ENCODE peak calls at places on chromosomes 11 and 22, in six cellular contexts. One of them, this sample, is unnamed.

GRCh38 chr22:23759566-23759965 is 3.2 kb upstream of the C22orf15 start:
- DNase-seq in left colon: no peak
- DNase-seq in testis: no peak
- DNase-seq in body of pancreas: no peak
- DNase-seq in activated CD8-positive, alpha-beta memory T cell treated with anti-CD3 and anti-CD28 coated beads, Interleukin-2, amount 50 U/mL, for 48 hours: no peak
- DNase-seq in A172: no peak
- DNase-seq in this sample: no peak

GRCh38 chr11:40118780-40119179 is 1340.7 kb downstream of the LRRC4C start:
- DNase-seq in left colon: no peak
- DNase-seq in testis: no peak
- DNase-seq in body of pancreas: no peak
- DNase-seq in activated CD8-positive, alpha-beta memory T cell treated with anti-CD3 and anti-CD28 coated beads, Interleukin-2, amount 50 U/mL, for 48 hours: no peak
- DNase-seq in A172: no peak
- DNase-seq in this sample: no peak

GRCh38 chr22:26168934-26169311 is 339 bp upstream of the SEZ6L start:
- DNase-seq in left colon: no peak
- DNase-seq in testis: peak; percentile 13
- DNase-seq in body of pancreas: no peak
- DNase-seq in activated CD8-positive, alpha-beta memory T cell treated with anti-CD3 and anti-CD28 coated beads, Interleukin-2, amount 50 U/mL, for 48 hours: no peak
- DNase-seq in A172: no peak
- DNase-seq in this sample: no peak

GRCh38 chr11:78698612-78699011 is 123.9 kb upstream of the NARS2 start:
- DNase-seq in left colon: no peak
- DNase-seq in testis: no peak
- DNase-seq in body of pancreas: no peak
- DNase-seq in activated CD8-positive, alpha-beta memory T cell treated with anti-CD3 and anti-CD28 coated beads, Interleukin-2, amount 50 U/mL, for 48 hours: no peak
- DNase-seq in A172: peak; percentile 62
- DNase-seq in this sample: no peak

GRCh38 chr11:123111465-123111864 is 49.5 kb upstream of the HSPA8 start:
- DNase-seq in left colon: no peak
- DNase-seq in testis: no peak
- DNase-seq in body of pancreas: no peak
- DNase-seq in activated CD8-positive, alpha-beta memory T cell treated with anti-CD3 and anti-CD28 coated beads, Interleukin-2, amount 50 U/mL, for 48 hours: no peak
- DNase-seq in A172: peak; percentile 38
- DNase-seq in this sample: peak; percentile 49

GRCh38 chr11:113202431-113202830 is 112.0 kb upstream of the TTC12 start:
- DNase-seq in left colon: no peak
- DNase-seq in testis: no peak
- DNase-seq in body of pancreas: no peak
- DNase-seq in activated CD8-positive, alpha-beta memory T cell treated with anti-CD3 and anti-CD28 coated beads, Interleukin-2, amount 50 U/mL, for 48 hours: no peak
- DNase-seq in A172: no peak
- DNase-seq in this sample: no peak

GRCh38 chr11:6703247-6704063 is 20.3 kb upstream of the MRPL17 start:
- DNase-seq in left colon: peak; percentile 27
- DNase-seq in testis: peak; percentile 52
- DNase-seq in body of pancreas: peak; percentile 62
- DNase-seq in activated CD8-positive, alpha-beta memory T cell treated with anti-CD3 and anti-CD28 coated beads, Interleukin-2, amount 50 U/mL, for 48 hours: no peak
- DNase-seq in A172: peak; percentile 75
- DNase-seq in this sample: no peak

GRCh38 chr22:50129121-50129734 is 39.4 kb downstream of the MOV10L1 start:
- DNase-seq in left colon: no peak
- DNase-seq in testis: no peak
- DNase-seq in body of pancreas: no peak
- DNase-seq in activated CD8-positive, alpha-beta memory T cell treated with anti-CD3 and anti-CD28 coated beads, Interleukin-2, amount 50 U/mL, for 48 hours: no peak
- DNase-seq in A172: peak; percentile 38
- DNase-seq in this sample: no peak

GRCh38 chr11:131561486-131561885 is 191.1 kb downstream of the NTM start:
- DNase-seq in left colon: no peak
- DNase-seq in testis: no peak
- DNase-seq in body of pancreas: no peak
- DNase-seq in activated CD8-positive, alpha-beta memory T cell treated with anti-CD3 and anti-CD28 coated beads, Interleukin-2, amount 50 U/mL, for 48 hours: no peak
- DNase-seq in A172: no peak
- DNase-seq in this sample: no peak

GRCh38 chr22:17754233-17754925 is 19.9 kb downstream of the BID start:
- DNase-seq in left colon: no peak
- DNase-seq in testis: no peak
- DNase-seq in body of pancreas: no peak
- DNase-seq in activated CD8-positive, alpha-beta memory T cell treated with anti-CD3 and anti-CD28 coated beads, Interleukin-2, amount 50 U/mL, for 48 hours: no peak
- DNase-seq in A172: no peak
- DNase-seq in this sample: no peak

GRCh38 chr11:126917531-126918204 is 82.9 kb downstream of the KIRREL3 start:
- DNase-seq in left colon: no peak
- DNase-seq in testis: no peak
- DNase-seq in body of pancreas: no peak
- DNase-seq in activated CD8-positive, alpha-beta memory T cell treated with anti-CD3 and anti-CD28 coated beads, Interleukin-2, amount 50 U/mL, for 48 hours: no peak
- DNase-seq in A172: peak; percentile 81
- DNase-seq in this sample: no peak

GRCh38 chr11:66841861-66842260 is 1.4 kb upstream of the RCE1 start:
- DNase-seq in left colon: no peak
- DNase-seq in testis: peak; percentile 14
- DNase-seq in body of pancreas: peak; percentile 11
- DNase-seq in activated CD8-positive, alpha-beta memory T cell treated with anti-CD3 and anti-CD28 coated beads, Interleukin-2, amount 50 U/mL, for 48 hours: no peak
- DNase-seq in A172: no peak
- DNase-seq in this sample: no peak

GRCh38 chr22:49052560-49052959 is 775.1 kb downstream of the BRD1 start:
- DNase-seq in left colon: no peak
- DNase-seq in testis: no peak
- DNase-seq in body of pancreas: no peak
- DNase-seq in activated CD8-positive, alpha-beta memory T cell treated with anti-CD3 and anti-CD28 coated beads, Interleukin-2, amount 50 U/mL, for 48 hours: no peak
- DNase-seq in A172: no peak
- DNase-seq in this sample: no peak

GRCh38 chr11:125036933-125037332 is 26.2 kb upstream of the SLC37A2 start:
- DNase-seq in left colon: no peak
- DNase-seq in testis: no peak
- DNase-seq in body of pancreas: no peak
- DNase-seq in activated CD8-positive, alpha-beta memory T cell treated with anti-CD3 and anti-CD28 coated beads, Interleukin-2, amount 50 U/mL, for 48 hours: no peak
- DNase-seq in A172: peak; percentile 58
- DNase-seq in this sample: no peak

GRCh38 chr11:69014084-69014935 is 1.3 kb upstream of the MRGPRF start:
- DNase-seq in left colon: peak; percentile 45
- DNase-seq in testis: peak; percentile 80
- DNase-seq in body of pancreas: no peak
- DNase-seq in activated CD8-positive, alpha-beta memory T cell treated with anti-CD3 and anti-CD28 coated beads, Interleukin-2, amount 50 U/mL, for 48 hours: no peak
- DNase-seq in A172: no peak
- DNase-seq in this sample: no peak

GRCh38 chr22:47201996-47202818 is 439.8 kb downstream of the TBC1D22A start:
- DNase-seq in left colon: no peak
- DNase-seq in testis: peak; percentile 12
- DNase-seq in body of pancreas: no peak
- DNase-seq in activated CD8-positive, alpha-beta memory T cell treated with anti-CD3 and anti-CD28 coated beads, Interleukin-2, amount 50 U/mL, for 48 hours: peak; percentile 39
- DNase-seq in A172: no peak
- DNase-seq in this sample: no peak

GRCh38 chr11:13288375-13289029 is 10.9 kb downstream of the BMAL1 start:
- DNase-seq in left colon: no peak
- DNase-seq in testis: no peak
- DNase-seq in body of pancreas: no peak
- DNase-seq in activated CD8-positive, alpha-beta memory T cell treated with anti-CD3 and anti-CD28 coated beads, Interleukin-2, amount 50 U/mL, for 48 hours: no peak
- DNase-seq in A172: no peak
- DNase-seq in this sample: peak; percentile 65

GRCh38 chr22:48353116-48353947 is 1474.3 kb downstream of the BRD1 start:
- DNase-seq in left colon: no peak
- DNase-seq in testis: no peak
- DNase-seq in body of pancreas: no peak
- DNase-seq in activated CD8-positive, alpha-beta memory T cell treated with anti-CD3 and anti-CD28 coated beads, Interleukin-2, amount 50 U/mL, for 48 hours: no peak
- DNase-seq in A172: peak; percentile 8
- DNase-seq in this sample: no peak

GRCh38 chr11:95514386-95515145 is 275.0 kb downstream of the FAM76B start:
- DNase-seq in left colon: no peak
- DNase-seq in testis: no peak
- DNase-seq in body of pancreas: no peak
- DNase-seq in activated CD8-positive, alpha-beta memory T cell treated with anti-CD3 and anti-CD28 coated beads, Interleukin-2, amount 50 U/mL, for 48 hours: no peak
- DNase-seq in A172: no peak
- DNase-seq in this sample: no peak

GRCh38 chr11:32080381-32080980 is 10.4 kb upstream of the RCN1 start:
- DNase-seq in left colon: no peak
- DNase-seq in testis: no peak
- DNase-seq in body of pancreas: no peak
- DNase-seq in activated CD8-positive, alpha-beta memory T cell treated with anti-CD3 and anti-CD28 coated beads, Interleukin-2, amount 50 U/mL, for 48 hours: no peak
- DNase-seq in A172: no peak
- DNase-seq in this sample: no peak

GRCh38 chr22:37275134-37275533 is 7.2 kb upstream of the CYTH4 start:
- DNase-seq in left colon: no peak
- DNase-seq in testis: no peak
- DNase-seq in body of pancreas: no peak
- DNase-seq in activated CD8-positive, alpha-beta memory T cell treated with anti-CD3 and anti-CD28 coated beads, Interleukin-2, amount 50 U/mL, for 48 hours: no peak
- DNase-seq in A172: no peak
- DNase-seq in this sample: no peak

GRCh38 chr22:20904008-20904979 is 12.9 kb upstream of the CRKL start:
- DNase-seq in left colon: no peak
- DNase-seq in testis: no peak
- DNase-seq in body of pancreas: no peak
- DNase-seq in activated CD8-positive, alpha-beta memory T cell treated with anti-CD3 and anti-CD28 coated beads, Interleukin-2, amount 50 U/mL, for 48 hours: no peak
- DNase-seq in A172: peak; percentile 33
- DNase-seq in this sample: no peak

GRCh38 chr11:20038969-20039368 is 121.3 kb downstream of the DBX1 start:
- DNase-seq in left colon: no peak
- DNase-seq in testis: no peak
- DNase-seq in body of pancreas: no peak
- DNase-seq in activated CD8-positive, alpha-beta memory T cell treated with anti-CD3 and anti-CD28 coated beads, Interleukin-2, amount 50 U/mL, for 48 hours: no peak
- DNase-seq in A172: no peak
- DNase-seq in this sample: no peak

GRCh38 chr11:78912778-78913177 is 338.1 kb upstream of the NARS2 start:
- DNase-seq in left colon: no peak
- DNase-seq in testis: no peak
- DNase-seq in body of pancreas: no peak
- DNase-seq in activated CD8-positive, alpha-beta memory T cell treated with anti-CD3 and anti-CD28 coated beads, Interleukin-2, amount 50 U/mL, for 48 hours: no peak
- DNase-seq in A172: no peak
- DNase-seq in this sample: no peak

GRCh38 chr11:57639321-57640067 is 10.2 kb downstream of the YPEL4 start:
- DNase-seq in left colon: no peak
- DNase-seq in testis: no peak
- DNase-seq in body of pancreas: no peak
- DNase-seq in activated CD8-positive, alpha-beta memory T cell treated with anti-CD3 and anti-CD28 coated beads, Interleukin-2, amount 50 U/mL, for 48 hours: no peak
- DNase-seq in A172: peak; percentile 22
- DNase-seq in this sample: peak; percentile 18

GRCh38 chr11:123561046-123561781 is 93.2 kb downstream of the SCN3B start:
- DNase-seq in left colon: no peak
- DNase-seq in testis: peak; percentile 82
- DNase-seq in body of pancreas: peak; percentile 54
- DNase-seq in activated CD8-positive, alpha-beta memory T cell treated with anti-CD3 and anti-CD28 coated beads, Interleukin-2, amount 50 U/mL, for 48 hours: no peak
- DNase-seq in A172: no peak
- DNase-seq in this sample: peak; percentile 49

GRCh38 chr22:48820481-48821345 is 1007.0 kb downstream of the BRD1 start:
- DNase-seq in left colon: no peak
- DNase-seq in testis: no peak
- DNase-seq in body of pancreas: no peak
- DNase-seq in activated CD8-positive, alpha-beta memory T cell treated with anti-CD3 and anti-CD28 coated beads, Interleukin-2, amount 50 U/mL, for 48 hours: no peak
- DNase-seq in A172: no peak
- DNase-seq in this sample: no peak

GRCh38 chr11:16985297-16985696 is 28.9 kb downstream of the PLEKHA7 start:
- DNase-seq in left colon: peak; percentile 65
- DNase-seq in testis: no peak
- DNase-seq in body of pancreas: no peak
- DNase-seq in activated CD8-positive, alpha-beta memory T cell treated with anti-CD3 and anti-CD28 coated beads, Interleukin-2, amount 50 U/mL, for 48 hours: no peak
- DNase-seq in A172: no peak
- DNase-seq in this sample: peak; percentile 59

GRCh38 chr11:19648321-19648720 is 64.3 kb upstream of the NAV2 start:
- DNase-seq in left colon: no peak
- DNase-seq in testis: no peak
- DNase-seq in body of pancreas: no peak
- DNase-seq in activated CD8-positive, alpha-beta memory T cell treated with anti-CD3 and anti-CD28 coated beads, Interleukin-2, amount 50 U/mL, for 48 hours: no peak
- DNase-seq in A172: no peak
- DNase-seq in this sample: no peak

GRCh38 chr11:89452780-89453179 is 38.4 kb downstream of the NOX4 start:
- DNase-seq in left colon: no peak
- DNase-seq in testis: no peak
- DNase-seq in body of pancreas: no peak
- DNase-seq in activated CD8-positive, alpha-beta memory T cell treated with anti-CD3 and anti-CD28 coated beads, Interleukin-2, amount 50 U/mL, for 48 hours: no peak
- DNase-seq in A172: no peak
- DNase-seq in this sample: no peak

GRCh38 chr22:24681236-24681635 is 78.2 kb downstream of the GGT1 start:
- DNase-seq in left colon: no peak
- DNase-seq in testis: no peak
- DNase-seq in body of pancreas: no peak
- DNase-seq in activated CD8-positive, alpha-beta memory T cell treated with anti-CD3 and anti-CD28 coated beads, Interleukin-2, amount 50 U/mL, for 48 hours: no peak
- DNase-seq in A172: no peak
- DNase-seq in this sample: no peak

This sample was measured in DMS79.